ENCODE peak calls at places on chromosomes 4 and X, in four cellular contexts. One of them, this sample, is unnamed.

GRCh38 chr4:183905081-183905592 is at the start of gene STOX2:
- DNase-seq in activated CD4-positive, alpha-beta T cell treated with anti-CD3 and anti-CD28 coated beads, Interleukin-2, amount 10 ng/mL, durations not matched to agents 7 days and 5 days: peak
- DNase-seq in breast epithelium: peak
- DNase-seq in effector memory CD4-positive, alpha-beta T cell: no peak
- DNase-seq in this sample: peak

GRCh38 chr4:91288702-91289311 is 1015.0 kb upstream of the GRID2 start:
- DNase-seq in breast epithelium: no peak
- DNase-seq in activated CD4-positive, alpha-beta T cell treated with anti-CD3 and anti-CD28 coated beads, Interleukin-2, amount 10 ng/mL, durations not matched to agents 7 days and 5 days: no peak
- DNase-seq in effector memory CD4-positive, alpha-beta T cell: no peak
- DNase-seq in this sample: peak

GRCh38 chr4:78800965-78801364 is 24.8 kb downstream of the BMP2K start:
- DNase-seq in breast epithelium: no peak
- DNase-seq in effector memory CD4-positive, alpha-beta T cell: no peak
- DNase-seq in activated CD4-positive, alpha-beta T cell treated with anti-CD3 and anti-CD28 coated beads, Interleukin-2, amount 10 ng/mL, durations not matched to agents 7 days and 5 days: no peak
- DNase-seq in this sample: no peak

GRCh38 chr4:55184600-55185523 is 59.5 kb upstream of the KDR start:
- DNase-seq in breast epithelium: no peak
- DNase-seq in effector memory CD4-positive, alpha-beta T cell: no peak
- DNase-seq in activated CD4-positive, alpha-beta T cell treated with anti-CD3 and anti-CD28 coated beads, Interleukin-2, amount 10 ng/mL, durations not matched to agents 7 days and 5 days: peak
- DNase-seq in this sample: peak

GRCh38 chrX:70089575-70090297 is 27.5 kb downstream of the OTUD6A start:
- DNase-seq in activated CD4-positive, alpha-beta T cell treated with anti-CD3 and anti-CD28 coated beads, Interleukin-2, amount 10 ng/mL, durations not matched to agents 7 days and 5 days: no peak
- DNase-seq in breast epithelium: no peak
- DNase-seq in effector memory CD4-positive, alpha-beta T cell: no peak
- DNase-seq in this sample: no peak

GRCh38 chr4:113125418-113125817 is 76.0 kb downstream of the ANK2 start:
- DNase-seq in breast epithelium: no peak
- DNase-seq in activated CD4-positive, alpha-beta T cell treated with anti-CD3 and anti-CD28 coated beads, Interleukin-2, amount 10 ng/mL, durations not matched to agents 7 days and 5 days: no peak
- DNase-seq in effector memory CD4-positive, alpha-beta T cell: no peak
- DNase-seq in this sample: no peak

GRCh38 chr4:183857040-183857439 is 48.1 kb upstream of the STOX2 start:
- DNase-seq in effector memory CD4-positive, alpha-beta T cell: no peak
- DNase-seq in activated CD4-positive, alpha-beta T cell treated with anti-CD3 and anti-CD28 coated beads, Interleukin-2, amount 10 ng/mL, durations not matched to agents 7 days and 5 days: no peak
- DNase-seq in breast epithelium: no peak
- DNase-seq in this sample: no peak

GRCh38 chrX:46279214-46279924 is 265.9 kb downstream of the ZNF674 start:
- DNase-seq in effector memory CD4-positive, alpha-beta T cell: no peak
- DNase-seq in activated CD4-positive, alpha-beta T cell treated with anti-CD3 and anti-CD28 coated beads, Interleukin-2, amount 10 ng/mL, durations not matched to agents 7 days and 5 days: no peak
- DNase-seq in breast epithelium: no peak
- DNase-seq in this sample: no peak

GRCh38 chr4:180333156-180333555 is 1910.0 kb upstream of the TENM3 start:
- DNase-seq in effector memory CD4-positive, alpha-beta T cell: no peak
- DNase-seq in activated CD4-positive, alpha-beta T cell treated with anti-CD3 and anti-CD28 coated beads, Interleukin-2, amount 10 ng/mL, durations not matched to agents 7 days and 5 days: no peak
- DNase-seq in breast epithelium: no peak
- DNase-seq in this sample: no peak

GRCh38 chrX:13742397-13743176 is 8.0 kb downstream of the OFD1 start:
- DNase-seq in effector memory CD4-positive, alpha-beta T cell: peak
- DNase-seq in breast epithelium: no peak
- DNase-seq in activated CD4-positive, alpha-beta T cell treated with anti-CD3 and anti-CD28 coated beads, Interleukin-2, amount 10 ng/mL, durations not matched to agents 7 days and 5 days: peak
- DNase-seq in this sample: no peak

GRCh38 chr4:86496094-86497060 is 97.7 kb upstream of the PTPN13 start:
- DNase-seq in breast epithelium: no peak
- DNase-seq in activated CD4-positive, alpha-beta T cell treated with anti-CD3 and anti-CD28 coated beads, Interleukin-2, amount 10 ng/mL, durations not matched to agents 7 days and 5 days: peak
- DNase-seq in effector memory CD4-positive, alpha-beta T cell: no peak
- DNase-seq in this sample: peak

GRCh38 chr4:102449751-102450352 is 51.3 kb upstream of the NFKB1 start:
- DNase-seq in activated CD4-positive, alpha-beta T cell treated with anti-CD3 and anti-CD28 coated beads, Interleukin-2, amount 10 ng/mL, durations not matched to agents 7 days and 5 days: peak
- DNase-seq in effector memory CD4-positive, alpha-beta T cell: peak
- DNase-seq in breast epithelium: no peak
- DNase-seq in this sample: peak

GRCh38 chr4:113901994-113902787 is 77.3 kb downstream of the ARSJ start:
- DNase-seq in activated CD4-positive, alpha-beta T cell treated with anti-CD3 and anti-CD28 coated beads, Interleukin-2, amount 10 ng/mL, durations not matched to agents 7 days and 5 days: peak
- DNase-seq in breast epithelium: peak
- DNase-seq in effector memory CD4-positive, alpha-beta T cell: peak
- DNase-seq in this sample: peak

GRCh38 chr4:186019264-186019663 is 49.7 kb upstream of the TLR3 start:
- DNase-seq in effector memory CD4-positive, alpha-beta T cell: no peak
- DNase-seq in activated CD4-positive, alpha-beta T cell treated with anti-CD3 and anti-CD28 coated beads, Interleukin-2, amount 10 ng/mL, durations not matched to agents 7 days and 5 days: no peak
- DNase-seq in breast epithelium: no peak
- DNase-seq in this sample: no peak

GRCh38 chr4:48462363-48462762 is 20.8 kb upstream of the SLC10A4 start:
- DNase-seq in breast epithelium: no peak
- DNase-seq in effector memory CD4-positive, alpha-beta T cell: no peak
- DNase-seq in activated CD4-positive, alpha-beta T cell treated with anti-CD3 and anti-CD28 coated beads, Interleukin-2, amount 10 ng/mL, durations not matched to agents 7 days and 5 days: no peak
- DNase-seq in this sample: no peak

GRCh38 chr4:28654618-28655017 is 1794.0 kb downstream of the STIM2 start:
- DNase-seq in breast epithelium: no peak
- DNase-seq in effector memory CD4-positive, alpha-beta T cell: no peak
- DNase-seq in activated CD4-positive, alpha-beta T cell treated with anti-CD3 and anti-CD28 coated beads, Interleukin-2, amount 10 ng/mL, durations not matched to agents 7 days and 5 days: no peak
- DNase-seq in this sample: peak

GRCh38 chr4:118124977-118125376 is 90.7 kb downstream of the NDST3 start:
- DNase-seq in activated CD4-positive, alpha-beta T cell treated with anti-CD3 and anti-CD28 coated beads, Interleukin-2, amount 10 ng/mL, durations not matched to agents 7 days and 5 days: no peak
- DNase-seq in breast epithelium: no peak
- DNase-seq in effector memory CD4-positive, alpha-beta T cell: no peak
- DNase-seq in this sample: no peak

GRCh38 chr4:25628441-25628840 is 27.2 kb upstream of the SLC34A2 start:
- DNase-seq in activated CD4-positive, alpha-beta T cell treated with anti-CD3 and anti-CD28 coated beads, Interleukin-2, amount 10 ng/mL, durations not matched to agents 7 days and 5 days: no peak
- DNase-seq in effector memory CD4-positive, alpha-beta T cell: no peak
- DNase-seq in breast epithelium: no peak
- DNase-seq in this sample: no peak

GRCh38 chr4:177511611-177512010 is 69.4 kb upstream of the AGA start:
- DNase-seq in breast epithelium: no peak
- DNase-seq in activated CD4-positive, alpha-beta T cell treated with anti-CD3 and anti-CD28 coated beads, Interleukin-2, amount 10 ng/mL, durations not matched to agents 7 days and 5 days: no peak
- DNase-seq in effector memory CD4-positive, alpha-beta T cell: no peak
- DNase-seq in this sample: peak

GRCh38 chr4:185219551-185220344 is 10.3 kb downstream of the SNX25 start:
- DNase-seq in effector memory CD4-positive, alpha-beta T cell: no peak
- DNase-seq in activated CD4-positive, alpha-beta T cell treated with anti-CD3 and anti-CD28 coated beads, Interleukin-2, amount 10 ng/mL, durations not matched to agents 7 days and 5 days: no peak
- DNase-seq in breast epithelium: no peak
- DNase-seq in this sample: no peak

GRCh38 chr4:105541420-105541819 is 11.0 kb upstream of the ARHGEF38 start:
- DNase-seq in activated CD4-positive, alpha-beta T cell treated with anti-CD3 and anti-CD28 coated beads, Interleukin-2, amount 10 ng/mL, durations not matched to agents 7 days and 5 days: no peak
- DNase-seq in breast epithelium: no peak
- DNase-seq in effector memory CD4-positive, alpha-beta T cell: no peak
- DNase-seq in this sample: no peak

GRCh38 chrX:108036298-108036973 is 8.4 kb upstream of the VSIG1 start:
- DNase-seq in effector memory CD4-positive, alpha-beta T cell: no peak
- DNase-seq in activated CD4-positive, alpha-beta T cell treated with anti-CD3 and anti-CD28 coated beads, Interleukin-2, amount 10 ng/mL, durations not matched to agents 7 days and 5 days: no peak
- DNase-seq in breast epithelium: no peak
- DNase-seq in this sample: peak

GRCh38 chrX:25034889-25035288 is 19.1 kb upstream of the ARX start:
- DNase-seq in activated CD4-positive, alpha-beta T cell treated with anti-CD3 and anti-CD28 coated beads, Interleukin-2, amount 10 ng/mL, durations not matched to agents 7 days and 5 days: no peak
- DNase-seq in breast epithelium: no peak
- DNase-seq in effector memory CD4-positive, alpha-beta T cell: no peak
- DNase-seq in this sample: peak

GRCh38 chrX:1464282-1465131 is 11.8 kb upstream of the ASMTL start:
- DNase-seq in activated CD4-positive, alpha-beta T cell treated with anti-CD3 and anti-CD28 coated beads, Interleukin-2, amount 10 ng/mL, durations not matched to agents 7 days and 5 days: peak
- DNase-seq in effector memory CD4-positive, alpha-beta T cell: no peak
- DNase-seq in breast epithelium: no peak
- DNase-seq in this sample: no peak

GRCh38 chrX:41909068-41909467 is 14.3 kb downstream of the CASK start:
- DNase-seq in breast epithelium: no peak
- DNase-seq in effector memory CD4-positive, alpha-beta T cell: no peak
- DNase-seq in activated CD4-positive, alpha-beta T cell treated with anti-CD3 and anti-CD28 coated beads, Interleukin-2, amount 10 ng/mL, durations not matched to agents 7 days and 5 days: peak
- DNase-seq in this sample: no peak